ENCODE peak calls at places on chromosomes 4 and X, in six cellular contexts. O, J, Y, T, S and L are unnamed samples.

GRCh38 chr4:174794706-174795105 is 34.3 kb downstream of the GLRA3 start:
- DNase-seq in Y (no peak), J (no peak), T (no peak), O (no peak), S (no peak), L (no peak)

GRCh38 chrX:82092307-82092706 is 890.4 kb downstream of the SH3BGRL start:
- DNase-seq in J (no peak), Y (no peak), O (no peak), S (no peak), T (no peak), L (no peak)

GRCh38 chr4:76175336-76175735 is 27.1 kb upstream of the NUP54 start:
- DNase-seq in Y (no peak), T (no peak), O (no peak), S (no peak), J (no peak), L (no peak)

GRCh38 chr4:172666711-172667368 is 501.8 kb upstream of the GALNT7 start:
- DNase-seq in O (peak), J (no peak), Y (no peak), S (no peak), T (no peak), L (no peak)

GRCh38 chr4:185479507-185479971 is 8.0 kb upstream of the CCDC110 start:
- DNase-seq in T (no peak), O (no peak), J (no peak), S (no peak), Y (no peak), L (no peak)

GRCh38 chrX:23478056-23478455 is 143.4 kb downstream of the PTCHD1 start:
- DNase-seq in T (no peak), Y (no peak), S (no peak), O (no peak), J (no peak), L (no peak)

GRCh38 chr4:141077611-141078225 is 55.6 kb downstream of the RNF150 start:
- DNase-seq in S (no peak), O (no peak), T (no peak), J (no peak), Y (no peak), L (no peak)

GRCh38 chrX:54357414-54358377 is at the start of gene WNK3:
- DNase-seq in T (peak), O (peak), J (peak), Y (peak), S (peak), L (peak)

GRCh38 chr4:47219586-47219985 is 188.2 kb downstream of the GABRB1 start:
- DNase-seq in O (no peak), Y (no peak), T (no peak), J (no peak), S (no peak), L (no peak)

GRCh38 chr4:139476363-139476762 is 22.4 kb downstream of the RAB33B start:
- DNase-seq in J (no peak), T (no peak), S (no peak), O (no peak), Y (no peak), L (no peak)

GRCh38 chr4:139483000-139483399 is 29.1 kb downstream of the RAB33B start:
- DNase-seq in T (no peak), S (no peak), Y (no peak), O (no peak), J (no peak), L (no peak)

GRCh38 chr4:139484861-139485311 is 31.0 kb downstream of the RAB33B start:
- DNase-seq in S (peak), J (no peak), Y (no peak), O (no peak), T (no peak), L (no peak)

GRCh38 chr4:139481465-139481864 is 27.5 kb downstream of the RAB33B start:
- DNase-seq in Y (no peak), S (no peak), J (no peak), O (no peak), T (no peak), L (no peak)
- H3K4me3 ChIP-seq in Y (no peak), S (no peak), J (no peak), O (no peak), T (no peak), L (no peak)

GRCh38 chrX:108298165-108298602 is 140.0 kb downstream of the COL4A6 start:
- DNase-seq in Y (no peak), T (no peak), O (no peak), S (no peak), J (no peak), L (no peak)

GRCh38 chrX:108292053-108292452 is 146.2 kb downstream of the COL4A6 start:
- DNase-seq in Y (no peak), O (no peak), T (no peak), J (no peak), S (no peak), L (no peak)

GRCh38 chrX:108299101-108299591 is 139.1 kb downstream of the COL4A6 start:
- DNase-seq in S (no peak), T (no peak), J (no peak), O (no peak), Y (no peak), L (no peak)

GRCh38 chrX:108299704-108300103 is 138.5 kb downstream of the COL4A6 start:
- DNase-seq in J (no peak), Y (no peak), S (no peak), T (no peak), O (no peak), L (no peak)

GRCh38 chrX:108297290-108297689 is 140.9 kb downstream of the COL4A6 start:
- DNase-seq in J (no peak), O (no peak), T (no peak), Y (no peak), S (no peak), L (no peak)
- H3K27ac ChIP-seq in J (no peak), O (no peak), T (no peak), Y (no peak), S (no peak), L (no peak)

GRCh38 chr4:150385606-150386005 is 196.3 kb upstream of the MAB21L2 start:
- DNase-seq in S (peak), T (no peak), O (peak), J (no peak), Y (peak), L (no peak)
- H3K4me3 ChIP-seq in S (no peak), T (no peak), O (no peak), J (no peak), Y (no peak), L (no peak)

DNA sequence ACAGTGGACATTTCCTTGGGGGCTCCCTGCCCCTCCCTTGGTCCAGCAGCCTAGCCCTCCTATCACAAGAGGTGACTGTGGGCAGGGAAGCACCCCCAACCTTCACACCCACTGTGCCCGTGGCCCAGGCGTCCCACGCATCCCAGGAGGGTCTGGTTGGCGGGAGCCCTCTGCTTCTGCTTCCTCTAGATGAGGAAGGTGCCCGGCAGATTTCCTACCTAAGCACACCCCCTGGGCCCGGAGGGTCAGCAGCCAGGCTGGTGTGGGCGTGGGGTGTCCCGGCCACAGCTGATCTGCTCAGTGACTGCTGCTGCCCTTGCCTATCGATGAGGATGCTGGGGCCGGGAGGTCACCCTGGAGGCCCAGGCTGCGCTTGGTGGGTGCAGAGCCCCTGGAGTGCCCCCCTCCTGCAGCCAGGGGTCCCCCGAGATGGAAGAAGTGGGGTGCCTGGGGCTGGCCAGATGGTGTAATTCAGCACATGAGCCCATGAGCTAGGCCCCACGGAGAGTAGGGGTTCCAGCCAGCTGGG is 12.2 kb downstream of the SH3BP2 start:
- DNase-seq in Y (no peak), S (no peak), O (no peak), T (no peak), J (no peak), L (no peak)
- H3K27ac ChIP-seq in Y (no peak), S (no peak), O (no peak), T (peak), J (no peak), L (no peak)

GRCh38 chr4:80266267-80266901 is at the start of gene FGF5:
- DNase-seq in Y (no peak), J (peak), T (peak), S (peak), O (no peak), L (peak)

GRCh38 chr4:80266902-80267380 is 477 bp downstream of the FGF5 start:
- DNase-seq in T (no peak), J (no peak), Y (no peak), O (no peak), S (no peak), L (no peak)

GRCh38 chr4:80268936-80269335 is 2.5 kb downstream of the FGF5 start:
- DNase-seq in Y (no peak), T (no peak), S (no peak), O (no peak), J (no peak), L (no peak)

GRCh38 chr4:80270321-80270720 is 3.9 kb downstream of the FGF5 start:
- DNase-seq in Y (no peak), O (no peak), J (no peak), S (no peak), T (no peak), L (no peak)

DNA sequence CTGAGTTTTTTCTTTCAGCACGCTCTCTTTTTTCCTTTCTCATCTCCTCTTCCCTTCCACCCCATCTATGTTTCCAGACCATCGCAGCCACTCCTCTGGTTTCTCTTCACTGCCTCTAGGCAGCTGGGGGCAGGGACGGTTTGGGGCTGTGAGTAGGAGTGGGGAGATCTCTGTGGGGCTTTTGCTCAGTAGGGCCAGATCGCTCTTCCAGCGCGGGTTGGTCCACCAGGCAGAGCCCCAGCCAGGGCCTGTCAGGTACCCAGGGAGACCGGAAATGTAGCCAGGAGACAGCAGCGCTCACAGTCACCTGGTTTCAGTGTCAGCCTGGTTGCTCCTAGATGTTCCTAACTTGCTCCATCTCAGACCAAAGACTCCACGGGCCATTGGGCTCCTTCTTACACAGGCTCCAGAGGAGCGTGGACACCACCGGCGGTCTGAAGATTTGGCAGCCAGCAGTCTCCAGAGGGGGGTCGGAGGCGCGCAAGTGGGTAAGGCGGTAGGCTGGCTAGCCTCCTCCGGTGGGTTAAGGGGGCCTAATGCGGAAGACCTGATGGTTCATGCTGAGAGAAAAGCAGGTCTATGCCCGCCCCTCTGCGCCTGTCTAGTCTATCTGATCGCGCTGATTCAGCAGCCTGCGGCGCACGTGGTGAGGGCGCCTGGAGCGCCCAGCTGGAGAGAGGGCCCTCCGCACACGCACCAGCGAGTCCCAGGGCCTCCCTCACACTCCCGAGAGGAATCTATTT is 1.8 kb downstream of the FGF5 start:
- DNase-seq in T (no peak), J (no peak), S (no peak), O (no peak), Y (no peak), L (no peak)
- H3K4me3 ChIP-seq in T (no peak), J (no peak), S (no peak), O (no peak), Y (no peak), L (peak)

DNA sequence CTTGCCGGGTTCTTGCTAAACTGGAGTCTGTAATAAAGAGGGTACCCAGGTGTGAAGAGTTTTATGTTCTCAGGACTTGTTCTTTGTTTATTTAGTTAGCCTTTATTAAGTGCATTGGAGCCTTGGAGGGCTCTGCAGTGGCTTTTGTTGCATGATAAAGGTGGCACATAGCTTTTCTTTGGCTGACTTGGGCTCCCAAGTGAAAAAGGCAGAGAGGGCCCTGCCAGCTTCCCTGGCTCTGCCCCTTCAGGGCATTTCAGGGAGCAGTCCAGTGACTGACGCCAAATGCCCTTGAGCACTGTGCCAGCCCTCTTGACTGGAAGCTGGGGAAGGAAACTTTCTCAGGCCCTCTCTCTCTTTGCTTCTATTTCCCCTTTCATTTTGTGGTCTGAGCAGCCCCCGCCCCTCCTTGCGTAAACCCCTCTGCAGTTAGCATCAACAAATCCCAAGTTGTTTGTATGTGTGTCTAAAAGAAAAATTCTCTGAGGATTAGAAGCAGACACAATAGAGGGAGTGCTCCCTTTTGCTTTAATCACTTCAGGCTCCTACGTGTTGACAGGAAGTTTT is 152.2 kb downstream of the NHS start:
- DNase-seq in S (peak), J (no peak), T (no peak), Y (peak), O (no peak), L (no peak)
- H3K27ac ChIP-seq in S (peak), J (no peak), T (no peak), Y (no peak), O (no peak), L (no peak)

GRCh38 chrX:9467181-9467580 is 2.3 kb downstream of the TBL1X start:
- DNase-seq in J (no peak), S (no peak), Y (no peak), T (no peak), O (no peak), L (no peak)
- H3K4me3 ChIP-seq in J (peak), S (no peak), Y (no peak), T (peak), O (no peak), L (no peak)

DNA sequence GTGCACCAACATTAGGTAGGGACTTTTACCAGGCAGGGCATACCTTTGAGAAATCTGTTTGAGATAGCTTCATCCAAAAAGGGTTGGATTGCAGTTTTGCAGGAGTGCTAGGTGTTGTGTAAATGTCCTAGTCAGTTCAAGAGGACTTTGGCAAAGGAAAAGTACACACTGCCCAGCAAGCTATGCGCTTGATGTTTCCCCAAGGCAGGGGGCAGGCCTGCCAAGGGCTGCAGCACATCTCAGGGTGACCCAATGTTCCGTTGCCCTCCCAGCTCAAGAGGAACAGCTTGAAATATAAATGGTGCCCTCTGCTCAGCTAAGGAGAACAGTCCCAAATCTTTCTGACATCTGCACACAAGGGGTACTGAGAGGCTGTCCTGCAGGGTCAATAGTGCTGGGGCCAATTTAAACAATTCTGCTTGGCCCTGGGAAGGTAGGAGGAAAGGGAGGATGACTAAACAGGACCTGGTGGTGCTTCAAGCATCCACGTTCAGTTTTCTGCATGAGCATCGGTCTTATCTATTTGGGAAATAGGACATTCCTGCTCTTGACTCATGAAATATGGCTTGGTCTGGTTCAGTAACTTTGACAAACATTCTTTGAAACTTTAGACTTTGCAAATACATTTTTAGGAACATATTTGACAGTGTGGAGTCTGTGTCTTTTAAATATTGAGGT is 130.7 kb downstream of the COL4A6 start:
- DNase-seq in S (no peak), O (no peak), T (no peak), J (no peak), Y (peak), L (no peak)
- H3K27ac ChIP-seq in S (no peak), O (no peak), T (no peak), J (no peak), Y (peak), L (no peak)